ENCODE peak calls at places on chromosomes 1 and 21, in eight cellular contexts. Y, K, Z, D, O, W, J and F are unnamed samples.

GRCh38 chr1:228150458-228151169 is 884 bp downstream of the GJC2 start:
- DNase-seq in Y (peak), K (peak), Z (peak), D (no peak), O (no peak), W (no peak), J (no peak), F (no peak)

GRCh38 chr1:47593001-47593568 is 155.2 kb downstream of the FOXD2 start:
- DNase-seq in Y (no peak), K (no peak), Z (no peak), D (no peak), O (peak), W (peak), J (no peak), F (no peak)

GRCh38 chr1:42962641-42963377 is 4.1 kb upstream of the SLC2A1 start:
- DNase-seq in Y (no peak), K (no peak), Z (no peak), D (peak), O (peak), W (peak), J (no peak), F (no peak)

GRCh38 chr1:69506721-69507120 is 61.0 kb upstream of the LRRC7 start:
- DNase-seq in Y (no peak), K (no peak), Z (no peak), D (no peak), O (no peak), W (no peak), J (no peak), F (no peak)

GRCh38 chr1:200960948-200961340 is 62.6 kb downstream of the KIF21B start:
- DNase-seq in Y (no peak), K (no peak), Z (no peak), D (no peak), O (no peak), W (no peak), J (no peak), F (no peak)

GRCh38 chr1:228098323-228098931 is 4.7 kb downstream of the C1orf35 start:
- DNase-seq in Y (no peak), K (peak), Z (no peak), D (no peak), O (no peak), W (no peak), J (no peak), F (no peak)

GRCh38 chr1:65527211-65527610 is 106.7 kb downstream of the LEPR start:
- DNase-seq in Y (no peak), K (no peak), Z (peak), D (no peak), O (no peak), W (no peak), J (no peak), F (no peak)

GRCh38 chr21:41901099-41901498 is 22.0 kb upstream of the PRDM15 start:
- DNase-seq in Y (no peak), K (no peak), Z (no peak), D (no peak), O (no peak), W (no peak), J (no peak), F (no peak)

GRCh38 chr1:168621356-168621755 is 45.0 kb downstream of the XCL1 start:
- DNase-seq in Y (peak), K (no peak), Z (peak), D (no peak), O (peak), W (no peak), J (no peak), F (no peak)

GRCh38 chr1:19329611-19330010 is 17.5 kb downstream of the SLC66A1 start:
- DNase-seq in Y (no peak), K (no peak), Z (no peak), D (no peak), O (no peak), W (no peak), J (no peak), F (no peak)

GRCh38 chr1:61434276-61434675 is 290.7 kb downstream of the TM2D1 start:
- DNase-seq in Y (no peak), K (no peak), Z (no peak), D (peak), O (no peak), W (peak), J (no peak), F (no peak)

GRCh38 chr1:164914208-164914607 is 355.2 kb downstream of the PBX1 start:
- DNase-seq in Y (no peak), K (no peak), Z (peak), D (peak), O (peak), W (peak), J (no peak), F (peak)

GRCh38 chr1:217857061-217857460 is 225.9 kb downstream of the SPATA17 start:
- DNase-seq in Y (peak), K (no peak), Z (peak), D (no peak), O (peak), W (no peak), J (no peak), F (no peak)

GRCh38 chr1:110048923-110049601 is 14.6 kb downstream of the STRIP1 start:
- DNase-seq in Y (no peak), K (no peak), Z (no peak), D (no peak), O (no peak), W (no peak), J (no peak), F (no peak)

GRCh38 chr1:180854001-180854400 is 58.7 kb upstream of the KIAA1614 start:
- DNase-seq in Y (no peak), K (no peak), Z (peak), D (no peak), O (no peak), W (no peak), J (no peak), F (no peak)

GRCh38 chr1:70190180-70190579 is 15.2 kb downstream of the LRRC40 start:
- DNase-seq in Y (no peak), K (no peak), Z (no peak), D (no peak), O (no peak), W (no peak), J (no peak), F (no peak)

GRCh38 chr1:36829951-36830350 is 204.4 kb downstream of the GRIK3 start:
- DNase-seq in Y (no peak), K (no peak), Z (no peak), D (no peak), O (no peak), W (no peak), J (no peak), F (no peak)

GRCh38 chr1:28983509-28984310 is 69.3 kb downstream of the EPB41 start:
- DNase-seq in Y (no peak), K (peak), Z (no peak), D (no peak), O (peak), W (no peak), J (no peak), F (no peak)

GRCh38 chr21:34052171-34052570 is 21.2 kb upstream of the MRPS6 start:
- DNase-seq in Y (no peak), K (no peak), Z (no peak), D (no peak), O (no peak), W (no peak), J (no peak), F (no peak)

GRCh38 chr1:38018864-38019343 is 6.4 kb downstream of the UTP11 start:
- DNase-seq in Y (no peak), K (no peak), Z (peak), D (no peak), O (peak), W (no peak), J (no peak), F (no peak)

GRCh38 chr21:33966324-33966949 is 50.8 kb upstream of the ATP5PO start:
- DNase-seq in Y (no peak), K (no peak), Z (no peak), D (no peak), O (no peak), W (no peak), J (no peak), F (no peak)

GRCh38 chr1:44267438-44267837 is 54.2 kb downstream of the DMAP1 start:
- DNase-seq in Y (no peak), K (no peak), Z (no peak), D (no peak), O (no peak), W (no peak), J (no peak), F (no peak)

GRCh38 chr1:110084226-110085078 is 14.0 kb upstream of the ALX3 start:
- DNase-seq in Y (peak), K (peak), Z (peak), D (no peak), O (peak), W (peak), J (peak), F (no peak)

GRCh38 chr1:225651872-225652725 is 824 bp downstream of the ENAH start:
- DNase-seq in Y (no peak), K (no peak), Z (peak), D (peak), O (peak), W (no peak), J (peak), F (no peak)

GRCh38 chr1:192933744-192934143 is 124.9 kb downstream of the RGS2 start:
- DNase-seq in Y (no peak), K (no peak), Z (no peak), D (no peak), O (no peak), W (no peak), J (no peak), F (no peak)

GRCh38 chr1:197838836-197839235 is 63.6 kb upstream of the DENND1B start:
- DNase-seq in Y (peak), K (no peak), Z (peak), D (peak), O (no peak), W (peak), J (no peak), F (peak)

GRCh38 chr1:153404768-153405167 is 11.6 kb upstream of the S100A7A start:
- DNase-seq in Y (no peak), K (peak), Z (no peak), D (no peak), O (no peak), W (no peak), J (peak), F (no peak)

GRCh38 chr1:156750932-156751723 is at the start of gene HDGF:
- DNase-seq in Y (no peak), K (peak), Z (no peak), D (no peak), O (peak), W (peak), J (peak), F (no peak)

GRCh38 chr1:206496131-206496793 is 11.1 kb upstream of the RASSF5 start:
- DNase-seq in Y (no peak), K (no peak), Z (no peak), D (no peak), O (no peak), W (no peak), J (no peak), F (no peak)

GRCh38 chr1:2014726-2015382 is 4.3 kb upstream of the GABRD start:
- DNase-seq in Y (no peak), K (no peak), Z (no peak), D (no peak), O (no peak), W (no peak), J (no peak), F (no peak)

GRCh38 chr1:78676996-78677395 is 27.4 kb downstream of the IFI44 start:
- DNase-seq in Y (no peak), K (no peak), Z (no peak), D (no peak), O (no peak), W (no peak), J (no peak), F (no peak)

GRCh38 chr1:1281533-1282321 is 1.5 kb downstream of the SCNN1D start:
- DNase-seq in Y (no peak), K (peak), Z (no peak), D (peak), O (no peak), W (peak), J (no peak), F (no peak)

GRCh38 chr1:46807046-46807972 is 8.5 kb downstream of the CYP4B1 start:
- DNase-seq in Y (no peak), K (no peak), Z (no peak), D (no peak), O (no peak), W (no peak), J (no peak), F (no peak)

GRCh38 chr21:37758997-37759396 is 157.3 kb downstream of the KCNJ6 start:
- DNase-seq in Y (peak), K (no peak), Z (peak), D (peak), O (peak), W (peak), J (no peak), F (no peak)

GRCh38 chr1:2506901-2507565 is 19.4 kb downstream of the PANK4 start:
- DNase-seq in Y (no peak), K (no peak), Z (no peak), D (no peak), O (no peak), W (no peak), J (no peak), F (no peak)

GRCh38 chr1:147238925-147239820 is 3.3 kb upstream of the CHD1L start:
- DNase-seq in Y (no peak), K (no peak), Z (no peak), D (no peak), O (no peak), W (no peak), J (no peak), F (no peak)

GRCh38 chr1:51548986-51549619 is 30.0 kb upstream of the EPS15 start:
- DNase-seq in Y (no peak), K (no peak), Z (peak), D (no peak), O (no peak), W (no peak), J (no peak), F (peak)

GRCh38 chr1:198531891-198532290 is 8.6 kb downstream of the ATP6V1G3 start:
- DNase-seq in Y (no peak), K (no peak), Z (no peak), D (no peak), O (no peak), W (no peak), J (no peak), F (no peak)

GRCh38 chr1:58060548-58061170 is 485.9 kb downstream of the OMA1 start:
- DNase-seq in Y (no peak), K (no peak), Z (no peak), D (no peak), O (no peak), W (peak), J (no peak), F (no peak)

GRCh38 chr1:22141948-22142314 is 966 bp downstream of the WNT4 start:
- DNase-seq in Y (no peak), K (no peak), Z (no peak), D (no peak), O (peak), W (no peak), J (no peak), F (no peak)

GRCh38 chr1:22142315-22143064 is 407 bp downstream of the WNT4 start:
- DNase-seq in Y (no peak), K (peak), Z (peak), D (peak), O (peak), W (peak), J (no peak), F (no peak)

GRCh38 chr1:22143586-22144033 is 713 bp upstream of the WNT4 start:
- DNase-seq in Y (no peak), K (no peak), Z (no peak), D (no peak), O (no peak), W (no peak), J (no peak), F (no peak)

GRCh38 chr1:22141493-22141892 is 1.4 kb downstream of the WNT4 start:
- DNase-seq in Y (no peak), K (no peak), Z (peak), D (no peak), O (no peak), W (no peak), J (no peak), F (no peak)

DNA sequence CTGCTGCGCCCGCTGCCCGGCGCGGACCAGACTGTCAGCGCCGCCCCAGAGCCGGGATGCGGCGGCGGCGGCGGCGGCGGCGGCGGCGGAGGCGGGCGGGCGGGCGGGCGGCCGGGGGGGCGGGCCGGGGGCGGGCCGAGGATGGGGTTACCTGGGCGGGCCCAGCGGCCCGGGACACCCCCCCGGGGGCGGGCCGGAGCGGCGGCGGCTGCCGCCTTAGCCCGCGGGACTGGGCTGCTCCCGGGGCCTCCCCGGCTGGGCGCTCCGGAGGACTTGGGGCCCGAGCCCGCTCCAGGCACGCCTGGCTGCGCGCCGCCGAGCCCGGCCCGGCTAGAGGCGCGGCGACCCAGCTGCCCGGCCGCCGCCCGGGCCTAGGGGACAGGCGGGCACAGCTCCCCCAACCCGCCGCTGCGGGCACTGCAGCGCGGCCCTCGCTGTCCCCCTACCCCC is at the start of gene WNT4:
- DNase-seq in Y (no peak), K (peak), Z (peak), D (no peak), O (peak), W (peak), J (no peak), F (no peak)
- H3K4me3 ChIP-seq in Y (peak), K (peak), Z (peak), D (peak), O (peak), W (peak), J (peak), F (peak)

DNA sequence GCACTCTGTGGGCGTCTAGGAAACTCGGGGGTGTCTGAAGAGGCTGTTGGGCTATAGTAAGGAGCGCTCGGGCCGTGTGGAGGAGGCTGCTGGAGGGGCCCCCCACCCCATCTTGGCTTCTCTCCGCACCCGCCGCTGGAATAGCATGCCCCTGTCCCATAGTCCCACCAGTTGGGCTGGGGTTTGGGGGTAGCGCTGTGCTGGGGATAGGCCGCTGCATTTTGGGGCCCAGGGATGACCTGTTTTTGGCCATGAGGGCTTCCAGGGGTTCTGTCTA is 511 bp downstream of the EFNA3 start:
- DNase-seq in Y (no peak), K (no peak), Z (no peak), D (no peak), O (no peak), W (no peak), J (no peak), F (no peak)
- H3K4me3 ChIP-seq in Y (peak), K (peak), Z (peak), D (peak), O (peak), W (peak), J (peak), F (peak)

DNA sequence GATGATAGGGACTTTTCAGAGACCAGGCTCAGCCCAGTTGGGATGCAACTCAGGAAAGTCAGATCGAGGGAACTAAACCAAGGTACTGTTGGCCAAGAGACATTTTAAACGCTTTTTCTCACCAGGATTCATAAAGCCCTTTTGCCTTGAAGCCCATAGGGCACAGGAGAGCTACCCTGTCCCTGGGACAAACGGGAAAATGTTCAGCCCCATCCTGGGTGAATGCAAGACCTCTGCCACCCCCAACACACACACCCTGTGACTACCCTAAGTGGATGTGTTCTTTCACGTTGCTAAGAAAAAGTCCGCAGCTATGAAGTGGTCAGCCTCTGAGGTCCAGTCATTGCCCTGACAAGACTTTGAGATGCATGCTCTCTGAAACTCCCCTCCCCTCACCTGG is 58.4 kb downstream of the ITPKB start:
- DNase-seq in Y (no peak), K (no peak), Z (no peak), D (no peak), O (no peak), W (no peak), J (no peak), F (no peak)
- H3K4me3 ChIP-seq in Y (no peak), K (peak), Z (no peak), D (no peak), O (no peak), W (no peak), J (peak), F (peak)

DNA sequence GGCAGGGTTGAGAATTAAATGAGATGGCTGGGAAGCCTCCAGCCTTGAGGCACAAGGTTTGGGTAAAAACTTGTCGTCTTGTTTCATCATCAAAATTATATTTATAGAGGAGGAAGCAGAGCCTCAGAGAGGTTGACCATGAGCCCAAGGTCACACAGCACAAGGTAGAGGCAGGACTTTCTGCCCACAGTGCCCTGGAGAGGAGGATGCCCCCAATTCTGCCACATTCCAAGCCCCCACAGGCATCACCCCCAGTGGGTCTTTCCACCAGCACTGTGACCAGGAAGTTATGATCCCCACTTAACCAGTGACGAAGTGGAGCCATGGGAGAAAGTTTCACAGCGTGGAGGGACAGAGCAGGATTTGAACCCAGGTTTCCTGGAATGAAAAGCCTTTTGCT is 400.0 kb downstream of the MATN1 start:
- DNase-seq in Y (no peak), K (no peak), Z (no peak), D (no peak), O (no peak), W (no peak), J (no peak), F (no peak)
- H3K4me3 ChIP-seq in Y (no peak), K (no peak), Z (no peak), D (no peak), O (no peak), W (no peak), J (no peak), F (no peak)

GRCh38 chr1:162021124-162021523 is 2.5 kb downstream of the OLFML2B start:
- DNase-seq in Y (no peak), K (no peak), Z (no peak), D (no peak), O (no peak), W (no peak), J (no peak), F (no peak)

GRCh38 chr1:162023181-162023546 is 505 bp downstream of the OLFML2B start:
- DNase-seq in Y (no peak), K (no peak), Z (no peak), D (no peak), O (no peak), W (no peak), J (no peak), F (no peak)

GRCh38 chr1:162020145-162020544 is 3.5 kb downstream of the OLFML2B start:
- DNase-seq in Y (no peak), K (no peak), Z (peak), D (no peak), O (no peak), W (no peak), J (peak), F (no peak)

GRCh38 chr1:162023547-162024501 is at the start of gene OLFML2B:
- DNase-seq in Y (peak), K (peak), Z (peak), D (peak), O (peak), W (peak), J (peak), F (peak)

DNA sequence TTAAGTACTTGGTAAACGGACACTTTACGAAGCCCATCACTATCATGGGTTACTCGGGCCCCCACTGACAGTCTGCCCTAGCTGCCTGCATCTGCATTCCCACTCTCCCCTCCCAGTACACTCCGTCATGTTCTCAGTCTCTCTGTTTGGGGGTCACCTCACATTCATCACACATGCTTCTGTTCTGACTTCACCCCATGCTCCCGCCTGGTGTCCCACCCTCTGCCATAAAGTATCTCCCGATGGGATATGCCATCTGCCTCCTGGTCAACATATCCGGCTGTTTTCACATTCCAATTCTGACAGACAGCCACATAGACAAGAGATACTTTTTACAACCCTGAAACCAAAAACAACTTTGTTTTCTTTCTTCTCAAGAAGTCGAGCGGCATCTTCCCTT is 1.0 kb downstream of the OLFML2B start:
- DNase-seq in Y (no peak), K (no peak), Z (no peak), D (no peak), O (no peak), W (no peak), J (no peak), F (no peak)
- H3K4me3 ChIP-seq in Y (peak), K (peak), Z (peak), D (no peak), O (no peak), W (no peak), J (peak), F (peak)